ENCODE peak calls at places on chromosomes 2 and 18, in seven cellular contexts. T, C, F, H, S, Y and Z are unnamed samples. For H3K4me1, the result is how much of the 10 kb centered on the place peaks cover.

GRCh38 chr2:24048662-24049484 is 668 bp upstream of the FKBP1B start:
- DNase-seq in T (no peak), C (no peak), F (no peak), H (no peak), S (no peak), Y (no peak), Z (peak)

GRCh38 chr2:148519013-148519412 is 125.5 kb upstream of the EPC2 start:
- DNase-seq in T (no peak), C (no peak), F (no peak), H (no peak), S (no peak), Y (no peak), Z (no peak)

GRCh38 chr2:174681983-174682577 is 82.2 kb downstream of the CHRNA1 start:
- DNase-seq in T (no peak), C (peak), F (peak), H (peak), S (peak), Y (peak), Z (peak)

GRCh38 chr2:204680576-204680975 is 135.3 kb downstream of the PARD3B start:
- DNase-seq in T (no peak), C (no peak), F (no peak), H (no peak), S (no peak), Y (no peak), Z (no peak)

GRCh38 chr18:23902396-23902795 is 112.2 kb upstream of the TTC39C start:
- DNase-seq in T (no peak), C (no peak), F (no peak), H (no peak), S (no peak), Y (no peak), Z (no peak)

GRCh38 chr2:119657486-119658145 is 21.4 kb upstream of the TMEM177 start:
- DNase-seq in T (no peak), C (no peak), F (no peak), H (no peak), S (no peak), Y (no peak), Z (no peak)

GRCh38 chr18:995641-996040 is 91.0 kb downstream of the ADCYAP1 start:
- DNase-seq in T (no peak), C (no peak), F (no peak), H (no peak), S (no peak), Y (no peak), Z (no peak)

GRCh38 chr2:149857344-149857743 is 269.8 kb upstream of the MMADHC start:
- DNase-seq in T (no peak), C (peak), F (no peak), H (no peak), S (no peak), Y (no peak), Z (no peak)

GRCh38 chr18:73895701-73896100 is 251.9 kb downstream of the FBXO15 start:
- DNase-seq in T (no peak), C (no peak), F (no peak), H (no peak), S (no peak), Y (no peak), Z (no peak)

GRCh38 chr2:181239400-181239799 is 217.8 kb upstream of the ITGA4 start:
- DNase-seq in T (no peak), C (peak), F (no peak), H (no peak), S (no peak), Y (peak), Z (no peak)

GRCh38 chr2:98975611-98976010 is 39.6 kb upstream of the CRACDL start:
- DNase-seq in T (no peak), C (no peak), F (no peak), H (no peak), S (no peak), Y (no peak), Z (no peak)

GRCh38 chr2:202771741-202772470 is 99.7 kb downstream of the ICA1L start:
- DNase-seq in T (no peak), C (no peak), F (no peak), H (no peak), S (no peak), Y (no peak), Z (peak)

GRCh38 chr2:234368861-234369261 is 128.0 kb downstream of the ARL4C start:
- DNase-seq in T (peak), C (peak), F (peak), H (no peak), S (no peak), Y (peak), Z (no peak)

DNA sequence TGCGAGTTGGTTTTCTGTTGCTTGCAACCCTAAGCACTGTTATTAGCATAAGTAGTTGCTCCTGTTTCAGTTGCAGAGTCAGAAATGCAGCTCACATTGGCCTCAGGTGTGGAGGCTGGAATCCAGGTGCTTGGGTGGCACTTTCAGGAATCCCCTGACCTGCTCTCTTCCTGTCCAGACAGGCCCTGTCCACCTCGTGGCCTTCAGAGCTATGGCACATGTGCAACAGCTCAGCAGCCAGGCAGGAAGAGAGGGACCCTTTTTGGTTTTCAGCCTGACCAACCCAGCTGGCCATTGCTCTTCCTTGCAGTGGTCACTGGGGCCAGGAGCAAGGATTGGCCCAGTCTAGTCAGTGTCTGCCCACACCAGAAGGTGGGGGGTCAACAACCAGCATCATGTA is 12.7 kb downstream of the ACOXL start:
- DNase-seq in T (no peak), C (no peak), F (no peak), H (no peak), S (no peak), Y (no peak), Z (no peak)
- H3K4me1 ChIP-seq in T (under half), C (under half), F (under half), H (under half), S (under half), Y (half or more), Z (under half)

DNA sequence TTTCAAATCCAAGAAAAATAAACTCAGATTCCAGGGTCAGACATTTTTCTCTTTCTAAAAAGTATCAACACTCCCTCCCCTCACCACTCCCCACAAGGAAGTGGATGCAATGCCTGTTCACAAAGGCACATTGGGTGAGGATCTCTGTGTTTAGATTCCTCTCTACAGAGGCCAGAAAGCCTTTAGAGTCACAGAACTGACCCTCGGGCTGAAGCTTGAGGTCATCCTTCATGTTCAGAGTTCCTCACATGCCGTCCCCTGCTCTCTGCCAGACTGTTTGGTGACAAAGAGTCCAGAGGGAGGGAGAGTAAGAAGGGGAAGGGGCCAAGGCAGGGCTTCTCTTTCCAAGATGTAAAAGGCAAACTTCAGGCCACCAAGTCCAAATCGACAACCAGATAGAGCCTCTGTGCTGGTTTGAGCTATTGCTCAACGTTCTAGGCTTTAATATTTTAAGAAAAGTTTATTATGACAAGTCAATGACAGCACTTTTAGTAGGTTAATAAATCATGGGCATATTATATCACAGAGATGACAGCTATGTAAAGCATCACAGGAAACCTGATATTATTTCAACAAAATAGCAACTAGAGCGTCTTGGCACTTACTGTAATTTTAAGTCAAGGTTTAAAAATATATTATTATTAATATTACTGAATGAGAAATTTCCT is 269.4 kb downstream of the ETAA1 start:
- DNase-seq in T (no peak), C (no peak), F (no peak), H (no peak), S (no peak), Y (no peak), Z (peak)
- H3K27ac ChIP-seq in T (no peak), C (no peak), F (no peak), H (no peak), S (no peak), Y (no peak), Z (no peak)

GRCh38 chr18:50709215-50709614 is 110.6 kb downstream of the MRO start:
- DNase-seq in T (no peak), C (no peak), F (no peak), H (no peak), S (no peak), Y (no peak), Z (no peak)
- TF ChIP-seq CTCF in T (no peak), C (no peak), F (no peak), H (no peak), S (no peak), Y (no peak), Z (no peak)

DNA sequence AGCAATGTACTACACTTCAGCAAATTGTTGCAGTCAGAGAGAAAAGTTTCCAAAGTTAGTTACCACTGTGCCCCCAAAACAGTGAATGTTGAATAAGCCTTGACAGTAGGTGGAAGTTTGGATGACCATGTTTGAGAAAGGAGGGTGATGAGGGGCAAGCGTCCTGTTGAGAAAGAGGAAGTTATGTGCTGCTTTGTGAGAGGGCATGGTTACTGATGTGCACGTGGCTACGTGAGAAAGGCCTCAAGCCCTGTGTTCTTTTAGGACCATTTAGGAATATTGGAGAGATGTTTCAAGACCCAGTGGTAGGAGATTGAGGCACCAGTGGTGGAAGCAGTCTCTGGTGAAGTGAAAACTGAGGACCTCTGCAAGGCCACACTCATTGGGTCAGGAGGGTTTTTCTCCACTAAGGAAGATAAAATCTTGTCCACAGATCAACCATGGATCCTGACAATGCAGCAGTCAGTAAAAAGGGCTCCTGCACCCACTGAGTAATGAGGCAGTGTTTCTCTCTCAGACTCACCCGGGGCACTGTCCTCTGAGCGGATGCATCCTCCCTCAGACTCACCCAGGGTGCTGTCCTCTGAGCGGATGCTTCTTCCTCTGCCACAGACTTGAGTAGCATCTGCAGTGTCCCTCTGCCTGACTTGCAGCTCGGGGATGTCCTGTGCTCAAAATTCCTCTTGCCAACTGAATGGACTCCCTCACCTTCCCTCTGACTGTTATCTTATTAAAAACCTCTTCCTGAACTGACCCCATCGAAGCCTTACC is 34.7 kb upstream of the ACTR3 start:
- DNase-seq in T (no peak), C (no peak), F (no peak), H (no peak), S (no peak), Y (no peak), Z (no peak)
- H3K4me1 ChIP-seq in T (under half), C (under half), F (under half), H (under half), S (under half), Y (under half), Z (under half)